ENCODE peak calls at places on chromosomes 6 and 20, in eight cellular contexts. F is GM23338; I is A549; P is body of pancreas; J is lower lobe of right lung; R is upper lobe of right lung; B is CD8-positive, alpha-beta T cell; X is heart right ventricle. C is an unnamed sample.

GRCh38 chr6:9933674-9934073 is 481.2 kb downstream of the TFAP2A start:
- DNase-seq in F (no peak), I (no peak), P (no peak), J (no peak), R (no peak), B (no peak), X (no peak), C (no peak)

GRCh38 chr20:61284752-61285151 is 32.7 kb downstream of the CDH4 start:
- DNase-seq in F (no peak), I (no peak), P (no peak), J (no peak), R (no peak), B (no peak), X (no peak), C (no peak)

GRCh38 chr6:157376706-157377230 is 4.2 kb upstream of the ZDHHC14 start:
- DNase-seq in F (no peak), I (no peak), P (no peak), J (no peak), R (no peak), B (no peak), X (no peak), C (no peak)

GRCh38 chr6:158073776-158074175 is 92.1 kb downstream of the SYNJ2 start:
- DNase-seq in F (no peak), I (no peak), P (no peak), J (no peak), R (no peak), B (no peak), X (no peak), C (no peak)

GRCh38 chr20:44160133-44160532 is 26.9 kb downstream of the JPH2 start:
- DNase-seq in F (no peak), I (no peak), P (no peak), J (no peak), R (no peak), B (no peak), X (no peak), C (no peak)

GRCh38 chr6:156794963-156795362 is 17.8 kb downstream of the ARID1B start:
- DNase-seq in F (no peak), I (no peak), P (no peak), J (no peak), R (no peak), B (no peak), X (no peak), C (no peak)

GRCh38 chr6:156976144-156977088 is 199.2 kb downstream of the ARID1B start:
- DNase-seq in F (peak), I (no peak), P (no peak), J (no peak), R (no peak), B (no peak), X (no peak), C (no peak)

GRCh38 chr20:11092151-11092550 is 418.4 kb upstream of the JAG1 start:
- DNase-seq in F (no peak), I (no peak), P (no peak), J (no peak), R (no peak), B (no peak), X (no peak), C (no peak)

GRCh38 chr20:52332649-52333048 is 141.1 kb upstream of the ZFP64 start:
- DNase-seq in F (no peak), I (no peak), P (no peak), J (no peak), R (no peak), B (no peak), X (no peak), C (no peak)

DNA sequence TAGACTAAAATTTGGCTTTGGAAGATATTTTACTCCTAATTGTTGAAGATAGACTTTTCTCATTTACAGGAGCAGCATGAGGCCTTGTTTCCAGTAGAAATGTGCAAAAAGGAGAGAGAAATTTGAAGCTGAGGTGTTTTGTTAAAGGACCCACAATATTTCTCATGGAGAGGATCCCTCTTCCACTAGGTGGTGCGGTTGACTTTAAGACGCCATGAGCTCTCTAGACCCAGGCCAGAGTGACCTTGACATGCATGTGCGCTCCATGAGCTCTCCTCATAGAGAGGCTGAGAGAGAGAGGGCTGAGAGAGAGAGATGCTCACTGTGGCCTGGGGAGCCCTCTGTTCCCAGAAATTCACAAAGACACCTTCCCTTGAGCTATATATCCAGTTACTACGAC is 861.2 kb upstream of the EYS start:
- DNase-seq in F (peak), I (no peak), P (no peak), J (no peak), R (no peak), B (no peak), X (no peak), C (no peak)
- TF ChIP-seq CTCF in F (peak), I (no peak), P (no peak), J (no peak), R (no peak), B (no peak), X (no peak), C (no peak)

GRCh38 chr6:52994789-52995078 is 350 bp downstream of the GSTA4 start:
- DNase-seq in F (peak), I (no peak), P (peak), J (peak), R (peak), B (peak), X (peak), C (no peak)

GRCh38 chr6:52993461-52993860 is 1.6 kb downstream of the GSTA4 start:
- DNase-seq in F (no peak), I (no peak), P (no peak), J (no peak), R (no peak), B (no peak), X (no peak), C (no peak)

GRCh38 chr6:52994031-52994788 is 874 bp downstream of the GSTA4 start:
- DNase-seq in F (peak), I (peak), P (peak), J (no peak), R (no peak), B (no peak), X (peak), C (no peak)

GRCh38 chr6:52992980-52993379 is 2.1 kb downstream of the GSTA4 start:
- DNase-seq in F (no peak), I (no peak), P (no peak), J (no peak), R (no peak), B (no peak), X (no peak), C (no peak)

GRCh38 chr6:52990342-52990741 is 4.7 kb downstream of the GSTA4 start:
- DNase-seq in F (no peak), I (no peak), P (no peak), J (no peak), R (no peak), B (no peak), X (no peak), C (no peak)
- TF ChIP-seq CTCF in F (no peak), I (no peak), P (no peak), J (no peak), R (no peak), B (no peak), X (no peak), C (no peak)

DNA sequence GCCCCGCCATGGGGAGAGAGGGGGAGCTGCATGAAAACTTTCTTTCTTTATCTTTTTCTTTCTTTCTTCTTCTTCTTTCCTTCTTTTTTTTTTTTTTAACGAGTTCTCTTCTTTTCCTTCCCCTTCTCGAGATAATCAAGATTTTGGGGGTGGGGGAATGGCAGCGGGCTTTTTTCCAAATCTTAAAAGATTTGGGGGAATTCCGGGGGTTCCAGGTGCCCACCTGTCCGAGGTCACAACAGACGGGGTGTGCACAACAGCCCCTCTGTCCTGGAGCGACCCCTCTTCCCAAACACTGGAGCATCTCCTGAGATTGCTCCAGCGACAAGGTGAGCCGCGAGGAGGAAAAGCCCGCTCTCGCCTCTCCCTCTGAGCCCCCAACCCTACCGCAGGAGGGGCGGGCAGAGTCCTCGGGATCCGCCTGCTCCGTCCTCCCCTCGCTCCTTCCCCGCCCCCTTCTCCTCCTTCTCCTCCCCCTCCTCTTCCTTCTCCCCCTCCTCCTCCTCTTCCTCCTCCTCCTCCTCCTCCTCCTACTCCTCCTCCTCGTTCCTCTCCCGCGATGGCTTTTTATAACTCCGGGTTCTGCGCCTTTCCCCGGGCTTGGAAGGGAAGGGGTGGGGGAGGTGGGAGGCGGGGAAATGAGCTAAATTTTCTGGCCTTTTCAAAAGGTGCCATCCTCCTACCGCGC is 694 bp upstream of the KCNB1 start:
- DNase-seq in F (peak), I (no peak), P (no peak), J (no peak), R (no peak), B (no peak), X (no peak), C (no peak)
- TF ChIP-seq CTCF in F (peak), I (no peak), P (no peak), J (no peak), R (no peak), B (no peak), X (no peak), C (no peak)

GRCh38 chr20:25221592-25222460 is 26.1 kb upstream of the PYGB start:
- DNase-seq in F (no peak), I (no peak), P (no peak), J (no peak), R (no peak), B (no peak), X (peak), C (no peak)

GRCh38 chr20:25219365-25219764 is 23.9 kb downstream of the ENTPD6 start:
- DNase-seq in F (no peak), I (no peak), P (no peak), J (no peak), R (no peak), B (no peak), X (no peak), C (no peak)

GRCh38 chr20:25220810-25221591 is 25.5 kb downstream of the ENTPD6 start:
- DNase-seq in F (no peak), I (no peak), P (peak), J (no peak), R (no peak), B (no peak), X (no peak), C (no peak)

GRCh38 chr20:25218492-25218891 is 23.0 kb downstream of the ENTPD6 start:
- DNase-seq in F (no peak), I (no peak), P (no peak), J (no peak), R (no peak), B (no peak), X (no peak), C (no peak)

DNA sequence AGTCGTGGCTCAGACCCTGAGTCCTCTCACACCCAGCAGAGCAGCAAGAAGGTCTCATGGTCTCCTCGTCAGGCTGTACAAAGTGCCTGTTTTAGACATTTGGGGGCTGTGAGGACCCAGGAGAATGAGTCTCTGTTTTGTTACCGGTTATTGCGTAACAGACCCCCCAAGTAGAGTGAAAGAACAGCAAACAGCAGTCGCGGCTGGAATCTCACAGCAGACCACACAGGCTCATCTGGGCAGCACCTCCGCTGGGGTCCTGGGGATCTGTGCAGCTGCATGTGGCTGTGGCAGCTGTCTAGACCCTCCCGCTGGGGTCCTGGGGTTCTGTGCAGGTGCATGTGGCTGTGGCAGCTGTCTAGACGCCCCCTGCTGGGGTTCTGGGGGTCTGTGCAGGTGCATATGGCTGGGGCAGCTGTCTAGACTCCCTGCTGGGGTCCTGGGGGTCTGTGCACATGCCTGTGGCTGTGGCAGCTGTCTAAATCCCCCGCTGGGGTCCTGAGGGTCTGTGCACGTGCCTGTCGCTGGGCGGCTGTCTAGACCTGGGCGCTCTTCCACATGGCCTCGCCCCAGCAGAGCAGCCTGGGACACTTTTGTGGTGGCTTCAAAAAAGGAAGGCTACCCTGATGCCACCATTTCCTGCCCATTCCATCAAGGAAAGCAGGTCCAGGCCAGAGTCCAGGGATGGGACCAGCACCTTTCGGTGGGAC is 24.7 kb downstream of the ENTPD6 start:
- DNase-seq in F (peak), I (no peak), P (no peak), J (no peak), R (no peak), B (peak), X (no peak), C (no peak)
- TF ChIP-seq CTCF in F (peak), I (peak), P (no peak), J (peak), R (peak), B (peak), X (peak), C (no peak)

GRCh38 chr6:24069546-24069945 is 56.5 kb upstream of the NRSN1 start:
- DNase-seq in F (no peak), I (no peak), P (no peak), J (no peak), R (no peak), B (no peak), X (no peak), C (no peak)

GRCh38 chr6:24064832-24065231 is 61.2 kb upstream of the NRSN1 start:
- DNase-seq in F (no peak), I (no peak), P (no peak), J (no peak), R (no peak), B (no peak), X (no peak), C (no peak)

GRCh38 chr6:24060982-24061754 is 64.8 kb upstream of the NRSN1 start:
- DNase-seq in F (no peak), I (no peak), P (no peak), J (no peak), R (no peak), B (no peak), X (no peak), C (no peak)

GRCh38 chr6:24064106-24064505 is 61.9 kb upstream of the NRSN1 start:
- DNase-seq in F (peak), I (no peak), P (peak), J (no peak), R (no peak), B (no peak), X (no peak), C (no peak)
- TF ChIP-seq CTCF in F (peak), I (peak), P (no peak), J (peak), R (peak), B (no peak), X (peak), C (no peak)

DNA sequence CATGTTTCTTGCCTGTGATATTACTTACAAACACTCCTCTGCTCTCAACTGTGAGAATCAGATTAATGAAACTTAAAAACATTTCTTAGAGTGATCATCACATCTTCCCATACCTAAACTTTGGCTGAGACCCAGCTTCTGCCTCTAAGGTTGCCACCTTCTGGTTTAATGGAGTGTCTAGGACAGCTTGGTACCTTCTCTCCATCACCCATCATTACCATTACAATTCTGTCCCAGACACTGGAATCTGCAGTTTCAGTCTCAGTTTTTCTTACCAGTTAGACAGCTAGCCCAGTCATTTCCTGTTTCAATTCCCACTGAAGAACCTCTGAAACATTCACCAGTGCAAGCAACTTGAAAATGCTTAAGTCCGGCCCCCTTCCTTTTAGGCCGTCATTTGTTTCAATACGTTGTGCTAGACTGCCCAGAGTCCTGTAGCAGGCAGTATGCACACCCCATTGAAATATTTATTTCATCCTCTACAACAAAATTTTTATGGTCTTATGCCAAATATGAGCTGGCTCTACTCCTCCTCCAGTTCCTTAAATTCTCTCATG is 107.0 kb upstream of the FOXO3 start:
- DNase-seq in F (no peak), I (no peak), P (no peak), J (no peak), R (no peak), B (no peak), X (peak), C (no peak)
- TF ChIP-seq CTCF in F (no peak), I (no peak), P (no peak), J (no peak), R (no peak), B (no peak), X (no peak), C (no peak)

DNA sequence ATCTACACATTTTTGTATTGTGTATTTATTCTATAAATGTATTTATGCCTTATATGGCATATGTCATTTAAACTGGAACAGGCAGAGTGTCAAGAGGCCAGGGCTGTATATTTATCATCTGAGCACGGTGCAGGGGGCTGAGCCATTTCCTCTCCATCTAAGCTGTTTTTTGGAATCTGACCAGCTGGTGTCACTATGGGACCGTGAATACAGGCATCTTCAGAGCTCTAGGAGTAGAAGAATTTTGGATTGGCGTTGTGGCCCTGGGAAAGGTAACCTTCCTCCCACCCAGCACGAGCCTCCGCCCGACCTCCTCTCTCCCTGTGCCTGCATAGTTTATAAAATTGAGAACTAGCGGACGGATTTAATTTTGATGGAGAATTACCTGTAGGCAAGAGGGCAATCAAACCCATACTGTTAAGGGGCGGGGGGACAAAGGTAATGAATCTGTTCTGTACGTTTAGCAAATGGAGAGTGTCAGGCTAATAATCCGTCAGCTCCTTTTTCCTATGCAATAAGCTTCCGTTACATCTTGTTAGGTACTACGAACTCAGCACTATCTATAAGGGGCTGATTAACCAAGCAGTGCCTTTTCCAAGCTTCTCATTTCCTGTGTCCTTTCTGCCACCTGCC is 29.0 kb upstream of the EEF1E1 start:
- DNase-seq in F (peak), I (peak), P (peak), J (no peak), R (no peak), B (peak), X (peak), C (no peak)
- TF ChIP-seq CTCF in F (peak), I (peak), P (peak), J (peak), R (peak), B (peak), X (peak), C (no peak)